ENCODE peak calls at places on chromosomes 4 and X, in four cellular contexts. Z is HCT116, O is H1, P is SK-N-SH. A is an unnamed sample.

GRCh38 chrX:109714340-109714958 is 18.6 kb downstream of the ACSL4 start:
- DNase-seq in Z (peak; percentile 15), P (no peak), O (no peak), A (no peak)

GRCh38 chrX:72236841-72237240 is 2.0 kb downstream of the ERCC6L start:
- DNase-seq in P (no peak), O (no peak), Z (no peak), A (no peak)

GRCh38 chrX:67207912-67208311 is 335.9 kb upstream of the AR start:
- DNase-seq in Z (no peak), P (no peak), O (no peak), A (no peak)

GRCh38 chr4:103996059-103996458 is 276.3 kb upstream of the TACR3 start:
- DNase-seq in O (no peak), Z (peak; percentile 56), P (no peak), A (peak; percentile 63)

GRCh38 chr4:3476936-3477749 is 14.0 kb downstream of the DOK7 start:
- DNase-seq in P (no peak), Z (no peak), O (no peak), A (no peak)

GRCh38 chrX:9871871-9872270 is 85.6 kb downstream of the SHROOM2 start:
- DNase-seq in P (no peak), O (no peak), Z (no peak), A (no peak)

GRCh38 chr4:137749466-137749865 is 217.2 kb upstream of the PCDH18 start:
- DNase-seq in P (no peak), O (no peak), Z (no peak), A (no peak)

GRCh38 chr4:36024901-36025610 is 219.3 kb downstream of the ARAP2 start:
- DNase-seq in O (no peak), Z (peak; percentile 28), P (no peak), A (peak; percentile 25)

GRCh38 chr4:124177647-124178425 is 534.7 kb downstream of the ANKRD50 start:
- DNase-seq in P (no peak), O (no peak), Z (no peak), A (no peak)

GRCh38 chrX:12611471-12611870 is 179.7 kb upstream of the PRPS2 start:
- DNase-seq in O (no peak), P (no peak), Z (no peak), A (no peak)

GRCh38 chrX:12615061-12615460 is 176.2 kb upstream of the PRPS2 start:
- DNase-seq in O (no peak), P (no peak), Z (no peak), A (no peak)

GRCh38 chrX:12614266-12614665 is 176.9 kb upstream of the PRPS2 start:
- DNase-seq in O (no peak), P (no peak), Z (no peak), A (no peak)

DNA sequence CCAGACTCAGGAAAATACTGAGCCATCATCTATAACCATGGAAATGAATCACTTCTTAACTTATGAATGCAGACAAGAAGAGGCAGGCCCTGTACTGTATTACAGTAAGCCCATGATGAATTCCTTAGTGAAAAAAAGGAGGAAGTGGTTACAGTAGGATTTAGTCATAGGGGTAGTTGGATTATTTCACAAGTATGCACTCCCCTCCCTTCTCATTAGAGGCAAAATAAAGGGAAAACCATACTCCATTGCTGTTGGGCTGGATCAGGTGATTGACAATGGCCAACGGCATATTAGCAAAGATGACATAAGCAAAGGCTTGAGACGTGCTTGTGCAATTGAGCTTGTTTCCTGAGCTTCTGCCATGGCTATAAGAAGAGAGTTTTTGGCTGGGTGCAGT is 181.1 kb upstream of the PRPS2 start:
- DNase-seq in O (no peak), P (no peak), Z (no peak), A (no peak)
- TF ChIP-seq JUND in O (no peak), P (no peak), Z (no peak), A (no peak)

GRCh38 chrX:129876734-129877395 is 29.1 kb upstream of the UTP14A start:
- DNase-seq in Z (peak; percentile 12), P (no peak), O (peak; percentile 1), A (no peak)
- TF ChIP-seq JUND in Z (no peak), P (no peak), O (no peak), A (no peak)

GRCh38 chr4:825063-825968 is 613 bp downstream of the CPLX1 start:
- DNase-seq in Z (no peak), O (no peak), P (no peak), A (peak; percentile 49)

GRCh38 chr4:827209-828081 is 1.5 kb upstream of the CPLX1 start:
- DNase-seq in P (no peak), Z (no peak), O (no peak), A (no peak)

GRCh38 chr4:824461-825062 is 1.4 kb downstream of the CPLX1 start:
- DNase-seq in Z (no peak), P (peak; percentile 78), O (no peak), A (no peak)

GRCh38 chr4:825969-826330 is at the start of gene CPLX1:
- DNase-seq in Z (no peak), O (no peak), P (peak; percentile 96), A (peak; percentile 77)

DNA sequence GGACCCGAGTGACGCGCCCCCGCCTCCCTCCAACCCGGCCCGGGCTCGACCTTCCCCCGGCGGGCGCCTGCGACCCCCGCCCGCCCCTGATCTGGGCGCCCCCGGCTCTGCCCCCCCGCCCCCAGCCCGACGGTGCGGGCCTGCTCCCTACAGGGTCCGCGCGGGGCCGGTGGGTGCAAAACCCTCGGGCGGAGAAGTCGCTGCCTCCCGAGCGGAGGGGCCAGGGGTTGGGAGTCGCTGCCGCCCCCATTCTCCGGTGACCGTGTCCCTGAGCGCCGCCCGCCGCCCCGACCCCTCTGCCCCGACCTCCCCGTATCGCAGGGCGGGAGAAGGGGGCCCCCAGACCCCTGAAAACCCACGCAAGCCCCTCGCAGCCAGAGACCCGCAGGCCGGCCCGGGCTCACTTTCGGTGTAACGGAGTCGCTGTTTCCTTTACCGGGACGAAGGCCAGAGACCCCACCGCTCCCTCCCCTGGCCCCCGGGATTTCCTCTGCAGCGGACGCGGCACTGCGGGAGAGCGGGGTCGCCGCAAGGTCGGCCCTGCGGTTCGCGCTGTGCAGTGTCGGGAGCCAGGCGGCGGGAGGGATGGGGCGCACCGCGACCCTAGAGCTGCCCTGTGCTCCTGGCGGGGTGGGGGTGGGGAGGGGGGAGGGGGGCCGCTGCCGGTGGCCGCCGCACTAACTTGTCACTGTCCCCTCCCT is 729 bp upstream of the CPLX1 start:
- DNase-seq in P (peak; percentile 90), Z (no peak), O (no peak), A (no peak)
- TF ChIP-seq JUND in P (no peak), Z (no peak), O (no peak), A (no peak)

GRCh38 chr4:121726642-121727268 is 30.0 kb upstream of the ANXA5 start:
- DNase-seq in O (no peak), P (peak; percentile 22), Z (peak; percentile 61), A (no peak)
- TF ChIP-seq JUND in O (no peak), P (no peak), Z (no peak), A (no peak)

GRCh38 chr4:158291334-158292055 is 81.2 kb downstream of the TMEM144 start:
- DNase-seq in O (no peak), P (no peak), Z (no peak), A (no peak)
- TF ChIP-seq JUND in O (no peak), P (no peak), Z (no peak), A (no peak)